ENCODE peak calls at places on chromosomes 3 and 15, in five cellular contexts. One of them, this sample, is unnamed.

GRCh38 chr15:63277044-63277892 is at the start of gene APH1B:
- DNase-seq in OCI-LY7: peak
- DNase-seq in NCI-H1694: peak
- DNase-seq in CD8-positive, alpha-beta memory T cell: peak
- DNase-seq in amniotic epithelial cell: peak
- DNase-seq in this sample: no peak

GRCh38 chr3:12990306-12990705 is 82.9 kb downstream of the IQSEC1 start:
- DNase-seq in OCI-LY7: no peak
- DNase-seq in NCI-H1694: no peak
- DNase-seq in CD8-positive, alpha-beta memory T cell: no peak
- DNase-seq in amniotic epithelial cell: peak
- DNase-seq in this sample: no peak

GRCh38 chr3:4839278-4839677 is 140.0 kb upstream of the BHLHE40 start:
- DNase-seq in OCI-LY7: no peak
- DNase-seq in NCI-H1694: no peak
- DNase-seq in CD8-positive, alpha-beta memory T cell: no peak
- DNase-seq in amniotic epithelial cell: no peak
- DNase-seq in this sample: no peak

GRCh38 chr3:52231502-52232278 is 6.2 kb upstream of the TLR9 start:
- DNase-seq in OCI-LY7: peak
- DNase-seq in NCI-H1694: no peak
- DNase-seq in CD8-positive, alpha-beta memory T cell: peak
- DNase-seq in amniotic epithelial cell: peak
- DNase-seq in this sample: no peak

GRCh38 chr3:71652786-71653419 is 69.4 kb upstream of the FOXP1 start:
- DNase-seq in OCI-LY7: peak
- DNase-seq in NCI-H1694: peak
- DNase-seq in CD8-positive, alpha-beta memory T cell: no peak
- DNase-seq in amniotic epithelial cell: peak
- DNase-seq in this sample: peak

GRCh38 chr3:69385723-69386483 is at the start of gene FRMD4B:
- DNase-seq in OCI-LY7: no peak
- DNase-seq in NCI-H1694: no peak
- DNase-seq in CD8-positive, alpha-beta memory T cell: peak
- DNase-seq in amniotic epithelial cell: no peak
- DNase-seq in this sample: peak

GRCh38 chr3:178714971-178715832 is 179.0 kb downstream of the KCNMB2 start:
- DNase-seq in OCI-LY7: no peak
- DNase-seq in NCI-H1694: no peak
- DNase-seq in CD8-positive, alpha-beta memory T cell: no peak
- DNase-seq in amniotic epithelial cell: no peak
- DNase-seq in this sample: no peak

GRCh38 chr15:40274350-40275274 is 8.3 kb downstream of the ANKRD63 start:
- DNase-seq in OCI-LY7: peak
- DNase-seq in NCI-H1694: peak
- DNase-seq in CD8-positive, alpha-beta memory T cell: peak
- DNase-seq in amniotic epithelial cell: peak
- DNase-seq in this sample: peak

GRCh38 chr3:171770689-171771620 is 39.3 kb downstream of the PLD1 start:
- DNase-seq in OCI-LY7: no peak
- DNase-seq in NCI-H1694: no peak
- DNase-seq in CD8-positive, alpha-beta memory T cell: no peak
- DNase-seq in amniotic epithelial cell: peak
- DNase-seq in this sample: peak

GRCh38 chr15:77352932-77353331 is 67.0 kb downstream of the PEAK1 start:
- DNase-seq in OCI-LY7: no peak
- DNase-seq in NCI-H1694: no peak
- DNase-seq in CD8-positive, alpha-beta memory T cell: no peak
- DNase-seq in amniotic epithelial cell: no peak
- DNase-seq in this sample: no peak

GRCh38 chr3:81643721-81644120 is 117.7 kb downstream of the GBE1 start:
- DNase-seq in OCI-LY7: no peak
- DNase-seq in NCI-H1694: no peak
- DNase-seq in CD8-positive, alpha-beta memory T cell: no peak
- DNase-seq in amniotic epithelial cell: peak
- DNase-seq in this sample: no peak

GRCh38 chr3:46667061-46667621 is 26.3 kb downstream of the ALS2CL start:
- DNase-seq in OCI-LY7: no peak
- DNase-seq in NCI-H1694: no peak
- DNase-seq in CD8-positive, alpha-beta memory T cell: no peak
- DNase-seq in amniotic epithelial cell: no peak
- DNase-seq in this sample: no peak

GRCh38 chr3:100210777-100211145 is 50.0 kb upstream of the TBC1D23 start:
- DNase-seq in OCI-LY7: no peak
- DNase-seq in NCI-H1694: no peak
- DNase-seq in CD8-positive, alpha-beta memory T cell: no peak
- DNase-seq in amniotic epithelial cell: peak
- DNase-seq in this sample: peak

GRCh38 chr3:126468028-126468891 is 7.4 kb downstream of the ZXDC start:
- DNase-seq in OCI-LY7: no peak
- DNase-seq in NCI-H1694: no peak
- DNase-seq in CD8-positive, alpha-beta memory T cell: no peak
- DNase-seq in amniotic epithelial cell: peak
- DNase-seq in this sample: no peak

GRCh38 chr3:170869645-170870593 is at the start of gene RPL22L1:
- DNase-seq in OCI-LY7: peak
- DNase-seq in NCI-H1694: no peak
- DNase-seq in CD8-positive, alpha-beta memory T cell: peak
- DNase-seq in amniotic epithelial cell: peak
- DNase-seq in this sample: no peak

GRCh38 chr15:74365619-74366445 is 1.6 kb downstream of the CYP11A1 start:
- DNase-seq in OCI-LY7: no peak
- DNase-seq in NCI-H1694: no peak
- DNase-seq in CD8-positive, alpha-beta memory T cell: no peak
- DNase-seq in amniotic epithelial cell: peak
- DNase-seq in this sample: no peak

GRCh38 chr3:146682176-146682575 is 77.0 kb upstream of the PLSCR5 start:
- DNase-seq in OCI-LY7: no peak
- DNase-seq in NCI-H1694: peak
- DNase-seq in CD8-positive, alpha-beta memory T cell: no peak
- DNase-seq in amniotic epithelial cell: no peak
- DNase-seq in this sample: no peak

GRCh38 chr3:140011086-140011485 is 76.1 kb downstream of the CLSTN2 start:
- DNase-seq in OCI-LY7: no peak
- DNase-seq in NCI-H1694: no peak
- DNase-seq in CD8-positive, alpha-beta memory T cell: no peak
- DNase-seq in amniotic epithelial cell: no peak
- DNase-seq in this sample: no peak

GRCh38 chr3:150419076-150419868 is 11.2 kb downstream of the TSC22D2 start:
- DNase-seq in OCI-LY7: no peak
- DNase-seq in NCI-H1694: no peak
- DNase-seq in CD8-positive, alpha-beta memory T cell: no peak
- DNase-seq in amniotic epithelial cell: no peak
- DNase-seq in this sample: no peak

GRCh38 chr3:115836944-115837343 is 213.6 kb downstream of the GAP43 start:
- DNase-seq in OCI-LY7: peak
- DNase-seq in NCI-H1694: no peak
- DNase-seq in CD8-positive, alpha-beta memory T cell: no peak
- DNase-seq in amniotic epithelial cell: peak
- DNase-seq in this sample: no peak

GRCh38 chr15:92724144-92724543 is 68.6 kb upstream of the FAM174B start:
- DNase-seq in OCI-LY7: no peak
- DNase-seq in NCI-H1694: no peak
- DNase-seq in CD8-positive, alpha-beta memory T cell: no peak
- DNase-seq in amniotic epithelial cell: no peak
- DNase-seq in this sample: no peak

GRCh38 chr15:78635346-78635745 is 5.7 kb downstream of the CHRNB4 start:
- DNase-seq in OCI-LY7: no peak
- DNase-seq in NCI-H1694: no peak
- DNase-seq in CD8-positive, alpha-beta memory T cell: no peak
- DNase-seq in amniotic epithelial cell: no peak
- DNase-seq in this sample: no peak

GRCh38 chr15:39472661-39473657 is 107.9 kb upstream of the THBS1 start:
- DNase-seq in OCI-LY7: no peak
- DNase-seq in NCI-H1694: peak
- DNase-seq in CD8-positive, alpha-beta memory T cell: no peak
- DNase-seq in amniotic epithelial cell: peak
- DNase-seq in this sample: no peak

GRCh38 chr3:184868477-184868876 is 56.5 kb downstream of the VPS8 start:
- DNase-seq in OCI-LY7: no peak
- DNase-seq in NCI-H1694: no peak
- DNase-seq in CD8-positive, alpha-beta memory T cell: no peak
- DNase-seq in amniotic epithelial cell: no peak
- DNase-seq in this sample: no peak

GRCh38 chr3:4416427-4416826 is 50.6 kb downstream of the SUMF1 start:
- DNase-seq in OCI-LY7: no peak
- DNase-seq in NCI-H1694: no peak
- DNase-seq in CD8-positive, alpha-beta memory T cell: no peak
- DNase-seq in amniotic epithelial cell: no peak
- DNase-seq in this sample: no peak

GRCh38 chr15:63986751-63987341 is 59.4 kb downstream of the DAPK2 start:
- DNase-seq in OCI-LY7: peak
- DNase-seq in NCI-H1694: no peak
- DNase-seq in CD8-positive, alpha-beta memory T cell: no peak
- DNase-seq in amniotic epithelial cell: peak
- DNase-seq in this sample: no peak

GRCh38 chr3:159825216-159825854 is 163.3 kb upstream of the IL12A start:
- DNase-seq in OCI-LY7: no peak
- DNase-seq in NCI-H1694: no peak
- DNase-seq in CD8-positive, alpha-beta memory T cell: no peak
- DNase-seq in amniotic epithelial cell: no peak
- DNase-seq in this sample: no peak

GRCh38 chr3:194396897-194397756 is 1.9 kb downstream of the GP5 start:
- DNase-seq in OCI-LY7: no peak
- DNase-seq in NCI-H1694: no peak
- DNase-seq in CD8-positive, alpha-beta memory T cell: no peak
- DNase-seq in amniotic epithelial cell: peak
- DNase-seq in this sample: no peak

GRCh38 chr15:34292591-34292990 is 45.0 kb downstream of the SLC12A6 start:
- DNase-seq in OCI-LY7: no peak
- DNase-seq in NCI-H1694: no peak
- DNase-seq in CD8-positive, alpha-beta memory T cell: no peak
- DNase-seq in amniotic epithelial cell: no peak
- DNase-seq in this sample: no peak

GRCh38 chr3:27637346-27638000 is 84.7 kb downstream of the EOMES start:
- DNase-seq in OCI-LY7: no peak
- DNase-seq in NCI-H1694: no peak
- DNase-seq in CD8-positive, alpha-beta memory T cell: no peak
- DNase-seq in amniotic epithelial cell: no peak
- DNase-seq in this sample: no peak